ENCODE peak calls at places on chromosomes 3 and 15, in six cellular contexts. Y is tibial artery; N is IMR-90; V is sigmoid colon; I is CD8-positive, alpha-beta memory T cell; T is right atrium auricular region. W is an unnamed sample.

GRCh38 chr3:107894998-107895397 is 195.8 kb downstream of the CD47 start:
- DNase-seq in Y (no peak), N (no peak), V (no peak), I (no peak), T (no peak), W (no peak)

GRCh38 chr15:22811640-22812039 is 25.2 kb downstream of the NIPA1 start:
- DNase-seq in Y (no peak), N (peak; percentile 12), V (no peak), I (no peak), T (no peak), W (no peak)

GRCh38 chr15:40295870-40296560 is 11.7 kb downstream of the PLCB2 start:
- DNase-seq in Y (no peak), N (no peak), V (peak; percentile 74), I (no peak), T (no peak), W (no peak)

GRCh38 chr3:50627407-50628051 is 10.6 kb downstream of the MAPKAPK3 start:
- DNase-seq in Y (no peak), N (peak; percentile 69), V (no peak), I (no peak), T (peak; percentile 82), W (no peak)

GRCh38 chr3:11498646-11499045 is 145.1 kb downstream of the VGLL4 start:
- DNase-seq in Y (no peak), N (peak; percentile 78), V (peak; percentile 77), I (no peak), T (no peak), W (no peak)

GRCh38 chr15:46710561-46710960 is 1006.7 kb upstream of the SEMA6D start:
- DNase-seq in Y (no peak), N (no peak), V (no peak), I (no peak), T (no peak), W (no peak)

GRCh38 chr15:50906954-50907865 is 1.3 kb upstream of the AP4E1 start:
- DNase-seq in Y (no peak), N (peak; percentile 4), V (no peak), I (peak; percentile 87), T (no peak), W (peak; percentile 54)

GRCh38 chr15:38758001-38758400 is 193.4 kb upstream of the RASGRP1 start:
- DNase-seq in Y (no peak), N (peak; percentile 76), V (no peak), I (no peak), T (no peak), W (no peak)

GRCh38 chr3:191331443-191331842 is 1.1 kb upstream of the UTS2B start:
- DNase-seq in Y (no peak), N (peak; percentile 66), V (no peak), I (no peak), T (no peak), W (no peak)

GRCh38 chr3:42078686-42079085 is 12.5 kb upstream of the TRAK1 start:
- DNase-seq in Y (no peak), N (no peak), V (no peak), I (no peak), T (no peak), W (no peak)

GRCh38 chr15:39720721-39721611 is 61.7 kb downstream of the FSIP1 start:
- DNase-seq in Y (no peak), N (peak; percentile 69), V (no peak), I (no peak), T (no peak), W (no peak)

GRCh38 chr15:87711011-87711410 is 545.5 kb downstream of the NTRK3 start:
- DNase-seq in Y (no peak), N (peak; percentile 45), V (no peak), I (no peak), T (no peak), W (no peak)

GRCh38 chr3:9056581-9056980 is 93.3 kb upstream of the RAD18 start:
- DNase-seq in Y (no peak), N (no peak), V (peak; percentile 9), I (no peak), T (no peak), W (no peak)

GRCh38 chr15:49622561-49622960 is 1.7 kb downstream of the DTWD1 start:
- DNase-seq in Y (no peak), N (no peak), V (no peak), I (no peak), T (no peak), W (no peak)

GRCh38 chr3:175179055-175179454 is 319.9 kb downstream of the NAALADL2 start:
- DNase-seq in Y (no peak), N (peak; percentile 20), V (no peak), I (no peak), T (no peak), W (no peak)

GRCh38 chr15:73927003-73927475 is 777 bp downstream of the LOXL1 start:
- DNase-seq in Y (peak; percentile 88), N (no peak), V (peak; percentile 83), I (peak; percentile 36), T (no peak), W (peak; percentile 39)

GRCh38 chr15:69643476-69643875 is 190.9 kb downstream of the RPLP1 start:
- DNase-seq in Y (no peak), N (no peak), V (no peak), I (no peak), T (no peak), W (no peak)

GRCh38 chr3:148344522-148344921 is 353.2 kb upstream of the AGTR1 start:
- DNase-seq in Y (no peak), N (no peak), V (no peak), I (no peak), T (no peak), W (no peak)

DNA sequence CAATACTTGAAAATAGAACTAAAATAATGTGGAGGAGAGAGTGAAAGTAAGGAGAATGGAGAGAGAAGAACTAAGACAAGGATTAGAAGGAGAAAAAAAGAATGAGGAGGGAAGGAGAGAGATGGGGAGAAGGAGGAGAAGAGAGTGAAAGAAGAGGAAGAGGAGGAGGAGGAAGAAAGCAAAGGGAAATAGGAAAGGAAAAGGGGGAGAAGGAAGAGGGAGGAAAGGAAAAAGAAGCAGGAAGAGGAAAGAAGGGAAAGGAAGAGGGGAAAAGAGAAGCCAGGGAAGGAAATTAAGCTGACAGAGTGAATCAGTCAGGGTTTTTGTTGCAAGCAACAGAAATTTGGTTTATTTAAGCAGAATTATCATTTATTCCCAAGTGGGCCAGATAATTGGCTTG is 241.7 kb upstream of the P2RY1 start:
- DNase-seq in Y (no peak), N (no peak), V (no peak), I (no peak), T (no peak), W (no peak)
- H3K4me3 ChIP-seq in Y (no peak overlapping the region), N (no peak overlapping the region), V (no peak overlapping the region), I (no peak overlapping the region), T (no peak overlapping the region), W (no peak overlapping the region)

GRCh38 chr3:15632212-15632580 is 30.7 kb downstream of the BTD start:
- DNase-seq in Y (no peak), N (no peak), V (no peak), I (no peak), T (no peak), W (no peak)

GRCh38 chr3:15628967-15629366 is 27.4 kb downstream of the BTD start:
- DNase-seq in Y (no peak), N (no peak), V (no peak), I (no peak), T (no peak), W (no peak)

GRCh38 chr3:15630646-15631350 is 29.3 kb downstream of the BTD start:
- DNase-seq in Y (no peak), N (peak; percentile 87), V (no peak), I (no peak), T (no peak), W (no peak)

GRCh38 chr3:15631426-15632211 is 30.1 kb downstream of the BTD start:
- DNase-seq in Y (no peak), N (peak; percentile 39), V (no peak), I (no peak), T (no peak), W (no peak)

DNA sequence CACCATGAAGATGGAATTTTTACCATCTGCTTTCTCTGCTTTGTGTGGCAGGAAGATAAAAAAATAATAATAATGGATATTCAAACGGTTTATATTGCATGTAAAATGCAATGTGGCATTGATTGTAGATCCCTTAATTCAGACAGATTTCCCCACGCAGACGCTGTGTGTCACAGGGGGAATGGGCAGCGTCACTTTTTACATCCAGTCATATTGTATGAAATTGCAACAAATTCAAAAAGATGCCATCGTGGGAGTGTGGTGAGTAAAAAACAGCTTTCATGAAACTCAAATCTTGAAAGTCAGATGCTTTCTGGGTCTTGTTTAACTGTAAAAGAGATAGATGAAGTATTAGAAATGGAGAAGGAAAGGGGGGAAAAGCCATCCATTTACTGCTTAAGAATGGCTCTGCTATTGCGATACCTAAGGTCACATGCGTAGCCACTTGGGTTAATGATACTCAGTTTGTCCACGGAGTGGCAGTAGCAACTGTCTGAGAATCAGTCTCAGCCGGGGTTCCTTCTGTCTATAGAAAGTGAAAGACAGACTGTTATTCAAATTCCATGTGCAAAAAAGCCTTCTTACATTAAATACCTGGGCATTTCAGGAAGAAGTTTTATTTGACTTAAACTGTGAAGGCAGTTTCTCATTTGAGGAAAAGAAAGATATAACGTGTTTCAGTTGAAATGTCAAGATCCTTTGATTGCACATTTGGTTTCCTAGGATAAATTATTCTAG is 28.5 kb downstream of the BTD start:
- DNase-seq in Y (no peak), N (peak; percentile 89), V (peak; percentile 85), I (peak; percentile 67), T (no peak), W (peak; percentile 58)
- H3K4me3 ChIP-seq in Y (peak overlapping the region; percentile 31), N (peak overlapping the region; percentile 46), V (peak overlapping the region; percentile 35), I (peak overlapping the region; percentile 7), T (peak overlapping the region; percentile 26), W (no peak overlapping the region)

GRCh38 chr15:64459382-64459781 is 996 bp upstream of the ZNF609 start:
- DNase-seq in Y (no peak), N (no peak), V (no peak), I (no peak), T (no peak), W (no peak)

GRCh38 chr15:64461577-64462162 is 1.3 kb downstream of the ZNF609 start:
- DNase-seq in Y (no peak), N (peak; percentile 27), V (no peak), I (peak; percentile 7), T (no peak), W (peak; percentile 55)

GRCh38 chr15:64462492-64462891 is 2.1 kb downstream of the ZNF609 start:
- DNase-seq in Y (no peak), N (no peak), V (no peak), I (no peak), T (no peak), W (no peak)

GRCh38 chr15:64460737-64461576 is 579 bp downstream of the ZNF609 start:
- DNase-seq in Y (peak; percentile 67), N (peak; percentile 81), V (peak; percentile 72), I (no peak), T (no peak), W (peak; percentile 28)

DNA sequence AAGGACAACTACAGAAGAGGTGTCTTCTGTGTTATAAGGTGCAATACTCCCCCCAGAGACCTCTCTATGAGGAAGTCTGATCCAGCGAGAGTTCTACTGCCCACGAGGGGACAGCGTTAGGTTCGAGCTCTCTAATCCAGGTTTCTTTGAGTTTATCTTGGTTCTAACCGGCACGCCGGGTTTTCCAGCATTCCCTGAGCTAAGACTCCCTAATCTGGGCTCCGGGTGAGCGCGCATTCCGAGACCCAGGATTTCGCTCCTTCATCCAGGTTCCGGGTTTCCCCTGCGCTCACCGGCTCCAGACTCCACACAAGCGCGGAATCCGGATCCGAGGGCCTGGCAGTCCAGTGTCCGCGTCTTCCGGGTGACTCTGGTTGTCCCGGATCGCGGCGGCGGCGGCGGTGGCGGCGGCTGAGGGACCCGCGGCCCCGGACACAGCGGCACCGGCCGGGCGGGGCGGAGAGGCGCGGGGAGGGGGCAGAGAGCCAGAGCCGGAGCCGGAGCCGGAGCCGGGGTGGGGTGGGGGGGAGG is at the start of gene ZNF609:
- DNase-seq in Y (peak; percentile 95), N (peak; percentile 94), V (peak; percentile 96), I (peak; percentile 82), T (peak; percentile 94), W (peak; percentile 83)
- H3K4me3 ChIP-seq in Y (peak within 1 kb of the TSS; percentile 97), N (peak within 1 kb of the TSS; percentile 70), V (peak within 1 kb of the TSS; percentile 80), I (peak within 1 kb of the TSS; percentile 69), T (peak within 1 kb of the TSS; percentile 84), W (peak within 1 kb of the TSS; percentile 62)

GRCh38 chr3:111541911-111542483 is at the start of gene CD96:
- DNase-seq in Y (no peak), N (peak; percentile 65), V (no peak), I (peak; percentile 80), T (no peak), W (peak; percentile 86)
- H3K4me3 ChIP-seq in Y (no peak within 1 kb of the TSS), N (no peak within 1 kb of the TSS), V (no peak within 1 kb of the TSS), I (peak within 1 kb of the TSS; percentile 63), T (no peak within 1 kb of the TSS), W (peak within 1 kb of the TSS; percentile 67)